ENCODE peak calls at places on chromosomes 2 and 18, in ten cellular contexts. A, N, M, R, T, Z, C, Q, W and U are unnamed samples.

GRCh38 chr2:94986392-94986963 is 39.0 kb upstream of the MAL start:
- DNase-seq in A (peak; percentile 75), N (peak; percentile 42), M (peak; percentile 73), R (peak; percentile 61), T (peak; percentile 57), Z (no peak), C (peak; percentile 44), Q (peak; percentile 4), W (no peak), U (peak; percentile 66)

GRCh38 chr2:9071584-9072124 is 68.2 kb upstream of the MBOAT2 start:
- DNase-seq in A (no peak), N (no peak), M (no peak), R (no peak), T (no peak), Z (no peak), C (no peak), Q (no peak), W (no peak), U (no peak)

GRCh38 chr2:68714866-68715265 is 19.7 kb upstream of the ARHGAP25 start:
- DNase-seq in A (no peak), N (peak; percentile 91), M (peak; percentile 73), R (no peak), T (peak; percentile 69), Z (peak; percentile 51), C (no peak), Q (no peak), W (peak; percentile 85), U (peak; percentile 50)

GRCh38 chr2:64670047-64670446 is 16.3 kb upstream of the SERTAD2 start:
- DNase-seq in A (no peak), N (no peak), M (no peak), R (no peak), T (no peak), Z (no peak), C (no peak), Q (no peak), W (no peak), U (no peak)

GRCh38 chr2:207528980-207529329 is 807 bp upstream of the CREB1 start:
- DNase-seq in A (no peak), N (peak; percentile 20), M (peak; percentile 81), R (peak; percentile 21), T (peak; percentile 62), Z (no peak), C (peak; percentile 56), Q (no peak), W (no peak), U (peak; percentile 50)

GRCh38 chr2:74979844-74980243 is 21.4 kb downstream of the POLE4 start:
- DNase-seq in A (no peak), N (no peak), M (no peak), R (no peak), T (no peak), Z (no peak), C (no peak), Q (no peak), W (no peak), U (no peak)

GRCh38 chr18:48952287-48953095 is 1.7 kb upstream of the SMAD7 start:
- DNase-seq in A (peak; percentile 81), N (peak; percentile 78), M (peak; percentile 49), R (peak; percentile 66), T (peak; percentile 90), Z (peak; percentile 85), C (peak; percentile 94), Q (no peak), W (peak; percentile 90), U (peak; percentile 77)

GRCh38 chr2:145141981-145142380 is 622.1 kb upstream of the ZEB2 start:
- DNase-seq in A (no peak), N (no peak), M (no peak), R (no peak), T (no peak), Z (no peak), C (no peak), Q (no peak), W (no peak), U (no peak)

GRCh38 chr2:230849633-230850357 is 14.9 kb upstream of the ITM2C start:
- DNase-seq in A (peak; percentile 95), N (peak; percentile 64), M (peak; percentile 87), R (peak; percentile 60), T (no peak), Z (peak; percentile 52), C (peak; percentile 43), Q (no peak), W (peak; percentile 76), U (peak; percentile 81)

GRCh38 chr18:56615738-56616520 is 22.5 kb downstream of the TXNL1 start:
- DNase-seq in A (no peak), N (no peak), M (no peak), R (no peak), T (no peak), Z (no peak), C (no peak), Q (no peak), W (peak; percentile 59), U (no peak)

GRCh38 chr2:8574196-8575010 is 107.5 kb upstream of the ID2 start:
- DNase-seq in A (no peak), N (no peak), M (no peak), R (no peak), T (no peak), Z (no peak), C (peak; percentile 66), Q (no peak), W (no peak), U (peak; percentile 72)

GRCh38 chr2:96065381-96065930 is 30.7 kb upstream of the GPAT2 start:
- DNase-seq in A (no peak), N (no peak), M (no peak), R (no peak), T (no peak), Z (peak; percentile 17), C (no peak), Q (no peak), W (no peak), U (no peak)

GRCh38 chr2:208192611-208193248 is 2.9 kb upstream of the C2orf80 start:
- DNase-seq in A (no peak), N (no peak), M (no peak), R (no peak), T (no peak), Z (no peak), C (no peak), Q (no peak), W (no peak), U (no peak)

DNA sequence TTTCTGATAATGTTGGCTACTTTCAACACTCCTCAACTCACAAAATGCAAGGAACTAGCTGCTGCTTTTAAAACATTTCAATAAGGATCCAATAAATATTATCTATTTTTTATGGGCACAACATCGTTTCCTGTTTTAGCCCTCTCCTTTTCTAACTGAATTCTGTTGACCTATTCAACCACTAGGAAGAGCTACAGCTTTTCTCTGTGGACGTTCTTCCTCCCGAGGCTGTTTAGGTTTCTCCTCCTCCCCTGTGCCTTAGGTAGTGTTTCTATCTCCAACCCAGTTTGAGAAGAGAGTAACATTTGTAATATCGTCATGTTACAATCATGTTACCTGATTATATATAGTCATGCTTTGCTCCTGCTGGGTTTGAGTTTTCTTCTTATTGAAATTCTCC is 91.3 kb upstream of the ITGB6 start:
- DNase-seq in A (no peak), N (no peak), M (no peak), R (no peak), T (no peak), Z (no peak), C (no peak), Q (no peak), W (no peak), U (no peak)
- TF ChIP-seq CTCF in A (no peak), N (no peak), M (no peak), R (no peak), T (no peak), Z (peak; percentile 37), C (peak; percentile 4), Q (no peak), W (no peak), U (no peak)

GRCh38 chr2:32558492-32558891 is 69.4 kb upstream of the TTC27 start:
- DNase-seq in A (no peak), N (no peak), M (no peak), R (no peak), T (no peak), Z (no peak), C (no peak), Q (no peak), W (no peak), U (no peak)

GRCh38 chr2:32559136-32559535 is 68.7 kb upstream of the TTC27 start:
- DNase-seq in A (no peak), N (no peak), M (no peak), R (no peak), T (no peak), Z (no peak), C (peak; percentile 42), Q (no peak), W (no peak), U (no peak)

GRCh38 chr2:32553829-32554432 is 73.9 kb upstream of the TTC27 start:
- DNase-seq in A (no peak), N (peak; percentile 58), M (no peak), R (no peak), T (no peak), Z (no peak), C (peak; percentile 48), Q (no peak), W (no peak), U (peak; percentile 57)
- TF ChIP-seq CTCF in A (peak; percentile 63), N (peak; percentile 77), M (peak; percentile 86), R (peak; percentile 83), T (peak; percentile 55), Z (peak; percentile 81), C (peak; percentile 68), Q (peak; percentile 72), W (peak; percentile 66), U (peak; percentile 41)

GRCh38 chr2:134347756-134348155 is 93.9 kb downstream of the MGAT5 start:
- DNase-seq in A (no peak), N (no peak), M (no peak), R (no peak), T (no peak), Z (no peak), C (no peak), Q (no peak), W (no peak), U (no peak)

GRCh38 chr2:134352844-134353243 is 99.0 kb downstream of the MGAT5 start:
- DNase-seq in A (no peak), N (no peak), M (no peak), R (no peak), T (no peak), Z (no peak), C (no peak), Q (no peak), W (no peak), U (no peak)

GRCh38 chr2:134354611-134355010 is 100.7 kb downstream of the MGAT5 start:
- DNase-seq in A (no peak), N (no peak), M (no peak), R (no peak), T (no peak), Z (no peak), C (no peak), Q (no peak), W (no peak), U (no peak)

GRCh38 chr2:134348239-134348638 is 94.4 kb downstream of the MGAT5 start:
- DNase-seq in A (no peak), N (no peak), M (no peak), R (no peak), T (no peak), Z (no peak), C (no peak), Q (no peak), W (no peak), U (no peak)

GRCh38 chr2:134351899-134352298 is 98.0 kb downstream of the MGAT5 start:
- DNase-seq in A (no peak), N (no peak), M (no peak), R (no peak), T (no peak), Z (no peak), C (no peak), Q (no peak), W (no peak), U (no peak)
- TF ChIP-seq CTCF in A (no peak), N (no peak), M (no peak), R (no peak), T (no peak), Z (no peak), C (no peak), Q (no peak), W (no peak), U (no peak)

GRCh38 chr2:179240481-179241451 is 23.9 kb downstream of the SESTD1 start:
- DNase-seq in A (peak; percentile 24), N (no peak), M (no peak), R (no peak), T (no peak), Z (no peak), C (no peak), Q (no peak), W (no peak), U (no peak)
- TF ChIP-seq CTCF in A (no peak), N (no peak), M (no peak), R (peak; percentile 40), T (no peak), Z (no peak), C (peak; percentile 18), Q (no peak), W (no peak), U (no peak)